ENCODE peak calls at places on chromosomes 2 and 18, in eight cellular contexts. B is right lobe of liver; X is OCI-LY7; J is CD4-positive, alpha-beta memory T cell; A is neural progenitor cell; H is iPS DF 6.9; Z is testis; S is heart left ventricle. V is an unnamed sample.
A peak's percentile ranks its signal among the peaks of the same experiment; 100 is the strongest.

GRCh38 chr18:60062396-60062795 is 162.6 kb downstream of the PMAIP1 start:
- DNase-seq in B (no peak), X (no peak), A (no peak), J (no peak), S (no peak), H (no peak), Z (no peak), V (no peak)

GRCh38 chr2:96869281-96869823 is 528 bp downstream of the SEMA4C start:
- DNase-seq in H (no peak), B (peak; percentile 79), S (peak; percentile 91), X (no peak), Z (peak; percentile 64), A (peak; percentile 79), J (no peak), V (peak; percentile 36)

GRCh38 chr2:235968616-235969324 is 199.4 kb downstream of the GBX2 start:
- DNase-seq in B (no peak), A (no peak), H (no peak), X (no peak), J (no peak), S (no peak), Z (no peak), V (no peak)

GRCh38 chr2:235595420-235596010 is 101.7 kb downstream of the AGAP1 start:
- DNase-seq in J (no peak), H (peak; percentile 48), B (no peak), X (peak; percentile 55), A (peak; percentile 75), Z (peak; percentile 81), S (peak; percentile 60), V (peak; percentile 74)

GRCh38 chr2:31235504-31235902 is 1.6 kb downstream of the EHD3 start:
- DNase-seq in J (no peak), Z (no peak), A (no peak), X (no peak), S (no peak), H (no peak), B (no peak), V (no peak)

GRCh38 chr2:112183327-112184025 is 45.3 kb downstream of the FBLN7 start:
- DNase-seq in J (no peak), A (no peak), Z (no peak), S (no peak), B (no peak), X (no peak), H (no peak), V (no peak)

GRCh38 chr2:23760746-23761145 is 166.2 kb downstream of the ATAD2B start:
- DNase-seq in H (no peak), A (no peak), S (no peak), X (peak; percentile 7), J (no peak), B (no peak), Z (no peak), V (no peak)

GRCh38 chr2:203730076-203730729 is 23.8 kb downstream of the CD28 start:
- DNase-seq in Z (no peak), X (no peak), S (no peak), J (no peak), B (no peak), A (no peak), H (no peak), V (no peak)

GRCh38 chr18:8835556-8835955 is 130.2 kb downstream of the MTCL1 start:
- DNase-seq in B (peak; percentile 67), X (no peak), J (no peak), A (no peak), Z (no peak), S (no peak), H (no peak), V (no peak)

GRCh38 chr2:226742346-226742745 is 57.3 kb downstream of the IRS1 start:
- DNase-seq in J (no peak), S (peak; percentile 61), X (no peak), Z (peak; percentile 57), H (no peak), A (peak; percentile 28), B (peak; percentile 58), V (no peak)

GRCh38 chr18:9474103-9474982 is 970 bp upstream of the RALBP1 start:
- DNase-seq in B (no peak), A (peak; percentile 11), S (no peak), H (no peak), Z (no peak), X (no peak), J (no peak), V (peak; percentile 73)

GRCh38 chr2:8796878-8797550 is 40.4 kb downstream of the KIDINS220 start:
- DNase-seq in Z (no peak), S (no peak), X (no peak), H (no peak), A (no peak), B (no peak), J (no peak), V (no peak)

GRCh38 chr18:49682301-49683190 is 120.7 kb downstream of the LIPG start:
- DNase-seq in J (no peak), B (peak; percentile 84), H (no peak), Z (no peak), S (no peak), A (no peak), X (no peak), V (no peak)

GRCh38 chr2:144603334-144603733 is 83.4 kb upstream of the ZEB2 start:
- DNase-seq in J (no peak), A (no peak), H (no peak), S (no peak), Z (no peak), X (no peak), B (no peak), V (no peak)

GRCh38 chr2:207516206-207516605 is 13.6 kb upstream of the CREB1 start:
- DNase-seq in S (no peak), J (no peak), X (no peak), Z (no peak), B (no peak), H (no peak), A (no peak), V (no peak)

DNA sequence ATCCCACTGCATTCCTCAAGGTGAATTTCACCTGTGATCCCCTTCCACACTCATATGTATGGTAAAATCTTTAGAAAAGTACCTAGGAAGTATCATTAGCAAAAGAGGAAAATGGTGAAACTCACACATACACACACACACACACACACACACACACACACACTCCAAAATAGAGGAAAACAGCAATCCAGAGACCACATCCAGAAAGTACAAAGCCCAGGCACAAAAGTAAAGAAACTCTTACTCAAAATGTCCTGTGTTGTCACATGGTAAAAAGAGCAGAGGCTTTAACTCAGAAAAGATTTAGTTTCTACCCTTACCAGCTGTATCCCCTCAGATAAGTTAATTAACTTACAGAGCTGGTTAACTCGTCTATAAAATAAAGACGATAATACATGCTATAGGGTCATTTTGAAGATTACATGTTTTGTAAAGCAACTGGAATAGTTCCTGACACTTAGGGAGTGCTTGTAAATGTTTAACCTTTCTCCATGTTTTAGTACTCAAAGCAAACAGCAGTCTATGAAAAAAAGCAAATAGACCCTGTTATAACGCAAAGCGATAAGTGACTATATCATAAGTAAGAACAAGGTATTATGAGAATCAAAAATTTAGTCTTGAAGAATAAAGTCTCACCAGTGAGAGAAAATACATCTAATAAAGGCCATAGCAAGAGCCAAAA is 360.0 kb upstream of the LRATD1 start:
- DNase-seq in B (no peak), Z (no peak), X (no peak), S (no peak), H (no peak), J (no peak), A (no peak), V (no peak)
- H3K9me3 ChIP-seq in B (no peaks in the 10 kb centered on the region), Z (no peaks in the 10 kb centered on the region), X (no peaks in the 10 kb centered on the region), S (peaks cover 8% of the 10 kb centered on the region), H (no peaks in the 10 kb centered on the region), J (no peaks in the 10 kb centered on the region), A (no peaks in the 10 kb centered on the region), V (no peaks in the 10 kb centered on the region)

GRCh38 chr18:77098033-77098432 is 34.5 kb downstream of the MBP start:
- DNase-seq in J (no peak), A (no peak), H (no peak), B (no peak), Z (no peak), X (no peak), S (no peak), V (no peak)
- H3K4me1 ChIP-seq in J (peaks cover 89% of the 10 kb centered on the region), A (peaks cover 9% of the 10 kb centered on the region), H (peaks cover 5% of the 10 kb centered on the region), B (peaks cover 8% of the 10 kb centered on the region), Z (peaks cover 10% of the 10 kb centered on the region), X (peaks cover 67% of the 10 kb centered on the region), S (peaks cover 76% of the 10 kb centered on the region), V (no peaks in the 10 kb centered on the region)

GRCh38 chr2:74779587-74780135 is 54.3 kb upstream of the HK2 start:
- DNase-seq in H (no peak), X (no peak), A (no peak), S (no peak), Z (no peak), B (no peak), J (no peak), V (no peak)

GRCh38 chr2:74777161-74777900 is 56.6 kb upstream of the HK2 start:
- DNase-seq in X (peak; percentile 3), B (no peak), A (no peak), S (no peak), J (no peak), Z (no peak), H (no peak), V (no peak)

DNA sequence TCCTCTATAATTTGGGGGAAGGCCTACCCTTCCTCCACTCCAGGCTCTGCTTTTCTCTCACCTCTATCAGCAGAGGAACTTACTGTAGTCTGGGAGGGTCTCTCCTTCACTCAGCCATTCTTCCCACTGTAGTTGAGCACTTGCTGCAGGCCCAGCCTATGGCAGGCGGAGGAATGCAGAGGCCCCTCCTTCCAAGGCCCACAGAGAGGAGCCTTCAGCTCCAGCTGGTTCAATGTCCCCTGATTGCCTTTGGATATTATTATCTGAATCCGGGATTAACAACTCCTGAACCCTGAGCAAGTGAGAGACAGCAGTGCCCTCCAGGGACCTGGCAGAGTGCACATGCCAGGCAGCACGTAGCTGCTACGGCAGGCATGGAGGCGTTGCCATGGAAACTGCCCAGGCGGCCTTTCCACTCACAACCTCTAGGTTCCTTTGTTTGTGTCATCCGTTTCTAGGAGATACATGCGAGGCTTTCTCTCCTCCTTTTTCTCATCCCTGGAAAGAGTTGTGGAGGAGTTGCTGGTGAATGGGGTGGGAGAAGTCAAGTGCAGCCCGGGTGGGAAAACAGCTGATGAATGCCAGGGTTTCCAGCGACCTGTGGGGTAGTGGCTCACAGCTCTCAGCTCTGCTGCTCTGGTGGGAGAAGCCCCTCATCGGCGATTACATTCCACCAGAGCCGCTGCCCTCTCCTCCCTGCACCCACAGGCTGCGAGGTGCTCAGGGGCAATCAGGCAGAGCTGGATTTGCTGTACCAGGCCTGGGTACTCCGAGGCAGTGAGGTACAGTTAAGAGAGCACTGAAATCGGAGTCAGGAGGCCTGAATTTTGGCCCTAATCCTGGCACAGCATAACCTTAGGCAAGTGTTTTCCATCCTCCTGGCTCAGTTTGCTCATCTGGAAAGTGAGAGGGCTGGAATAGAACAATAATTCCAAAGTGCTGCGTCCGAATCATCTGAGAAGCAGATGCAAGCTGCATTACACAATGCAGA is 55.3 kb upstream of the HK2 start:
- DNase-seq in H (peak; percentile 43), Z (peak; percentile 79), J (no peak), B (no peak), A (peak; percentile 87), S (no peak), X (no peak), V (peak; percentile 53)
- H3K4me3 ChIP-seq in H (peak overlapping the region; percentile 13), Z (no peak overlapping the region), J (no peak overlapping the region), B (no peak overlapping the region), A (no peak overlapping the region), S (no peak overlapping the region), X (no peak overlapping the region), V (peak overlapping the region; percentile 24)

GRCh38 chr2:40579247-40579646 is 127.4 kb upstream of the SLC8A1 start:
- DNase-seq in H (no peak), Z (no peak), S (no peak), A (no peak), J (no peak), B (no peak), X (no peak), V (no peak)

DNA sequence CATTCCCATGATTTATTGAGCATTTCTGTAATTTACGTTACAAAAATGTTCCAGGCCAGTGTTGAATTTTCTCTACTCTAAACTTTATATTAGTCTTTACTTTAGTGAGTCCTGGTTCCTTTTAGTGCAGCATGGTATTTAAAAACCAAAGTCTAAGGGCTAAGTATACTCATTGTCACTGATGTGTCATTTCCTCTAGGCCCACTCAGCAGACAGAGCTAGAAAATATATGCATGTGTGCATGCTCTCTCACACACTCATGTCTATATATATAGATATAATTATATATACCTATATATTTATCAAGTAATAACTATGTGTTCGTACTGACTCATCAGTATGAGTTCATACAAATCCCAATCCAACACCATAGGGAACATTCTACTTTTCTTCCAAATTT is 132.5 kb upstream of the SLC8A1 start:
- DNase-seq in H (no peak), S (no peak), X (no peak), Z (no peak), A (no peak), J (no peak), B (no peak), V (no peak)
- H3K9me3 ChIP-seq in H (no peaks in the 10 kb centered on the region), S (no peaks in the 10 kb centered on the region), X (no peaks in the 10 kb centered on the region), Z (no peaks in the 10 kb centered on the region), A (no peaks in the 10 kb centered on the region), J (no peaks in the 10 kb centered on the region), B (no peaks in the 10 kb centered on the region), V (no peaks in the 10 kb centered on the region)

V was measured in BE2C.